ENCODE peak calls at places on chromosomes 7 and 10, in six cellular contexts. Z is non-pigmented ciliary epithelial cell; D is activated CD4-positive, alpha-beta T cell treated with anti-CD3 and anti-CD28 coated beads, Interleukin-2, amount 50 U/mL, for 24 hours; O is adrenal gland; J is SJSA1; G is nucleus accumbens. E is an unnamed sample.

GRCh38 chr7:138785587-138786437 is 12.0 kb upstream of the TMEM213 start:
- DNase-seq in Z (no peak), D (no peak), O (no peak), J (peak), G (no peak), E (no peak)

GRCh38 chr7:38107486-38107893 is 70.6 kb upstream of the STARD3NL start:
- DNase-seq in Z (peak), D (peak), O (peak), J (peak), G (peak), E (peak)

GRCh38 chr10:115355162-115355760 is 262.1 kb downstream of the ATRNL1 start:
- DNase-seq in Z (peak), D (no peak), O (peak), J (peak), G (no peak), E (no peak)

GRCh38 chr10:84543077-84543476 is 214.7 kb downstream of the CCSER2 start:
- DNase-seq in Z (no peak), D (no peak), O (no peak), J (no peak), G (no peak), E (no peak)

GRCh38 chr7:156082048-156082447 is 269.8 kb upstream of the SHH start:
- DNase-seq in Z (no peak), D (no peak), O (no peak), J (no peak), G (no peak), E (no peak)

GRCh38 chr7:7791523-7791922 is 73.1 kb upstream of the RPA3 start:
- DNase-seq in Z (no peak), D (no peak), O (no peak), J (no peak), G (no peak), E (no peak)

GRCh38 chr10:83994351-83994750 is 145.0 kb upstream of the GHITM start:
- DNase-seq in Z (no peak), D (no peak), O (no peak), J (no peak), G (no peak), E (no peak)

GRCh38 chr10:70508912-70509366 is 30.4 kb downstream of the PALD1 start:
- DNase-seq in Z (no peak), D (no peak), O (peak), J (no peak), G (peak), E (no peak)

GRCh38 chr7:102426268-102427031 is 6.9 kb upstream of the ORAI2 start:
- DNase-seq in Z (no peak), D (peak), O (no peak), J (no peak), G (no peak), E (peak)

GRCh38 chr10:103278424-103278823 is 1.5 kb downstream of the INA start:
- DNase-seq in Z (no peak), D (no peak), O (no peak), J (no peak), G (no peak), E (no peak)

GRCh38 chr10:92239600-92240288 is 51.1 kb downstream of the CPEB3 start:
- DNase-seq in Z (no peak), D (peak), O (peak), J (peak), G (peak), E (peak)

GRCh38 chr10:118737594-118738302 is 17.0 kb downstream of the CACUL1 start:
- DNase-seq in Z (no peak), D (no peak), O (no peak), J (no peak), G (no peak), E (no peak)

GRCh38 chr10:93006435-93007039 is 54.1 kb upstream of the CYP26C1 start:
- DNase-seq in Z (peak), D (no peak), O (peak), J (peak), G (no peak), E (no peak)

GRCh38 chr7:28102778-28103177 is 77.8 kb downstream of the JAZF1 start:
- DNase-seq in Z (no peak), D (no peak), O (peak), J (no peak), G (no peak), E (no peak)

GRCh38 chr10:99232357-99232999 is 3.2 kb downstream of the HPSE2 start:
- DNase-seq in Z (no peak), D (no peak), O (no peak), J (no peak), G (no peak), E (no peak)

GRCh38 chr7:106770191-106770590 is 94.9 kb upstream of the PIK3CG start:
- DNase-seq in Z (peak), D (no peak), O (no peak), J (peak), G (no peak), E (no peak)

GRCh38 chr10:73842349-73842748 is 31.0 kb upstream of the NDST2 start:
- DNase-seq in Z (no peak), D (no peak), O (no peak), J (no peak), G (no peak), E (no peak)

GRCh38 chr7:114720725-114721124 is 201.2 kb upstream of the MDFIC start:
- DNase-seq in Z (no peak), D (no peak), O (no peak), J (no peak), G (no peak), E (no peak)

GRCh38 chr10:116112232-116113231 is 160.5 kb downstream of the GFRA1 start:
- DNase-seq in Z (no peak), D (no peak), O (no peak), J (no peak), G (no peak), E (no peak)

GRCh38 chr7:77746824-77747165 is 50.5 kb downstream of the RSBN1L start:
- DNase-seq in Z (no peak), D (no peak), O (no peak), J (no peak), G (no peak), E (no peak)

GRCh38 chr10:22761569-22762220 is 47.3 kb upstream of the PIP4K2A start:
- DNase-seq in Z (no peak), D (no peak), O (no peak), J (no peak), G (peak), E (no peak)

GRCh38 chr7:35389636-35390035 is 135.7 kb upstream of the TBX20 start:
- DNase-seq in Z (no peak), D (no peak), O (no peak), J (no peak), G (no peak), E (no peak)

GRCh38 chr7:77222819-77223218 is 23.2 kb upstream of the FGL2 start:
- DNase-seq in Z (no peak), D (no peak), O (no peak), J (no peak), G (no peak), E (no peak)

GRCh38 chr7:46072722-46073121 is 151.7 kb upstream of the IGFBP3 start:
- DNase-seq in Z (no peak), D (no peak), O (no peak), J (peak), G (no peak), E (no peak)

GRCh38 chr7:154871928-154872750 is 130.8 kb downstream of the PAXIP1 start:
- DNase-seq in Z (no peak), D (no peak), O (no peak), J (no peak), G (no peak), E (no peak)

GRCh38 chr10:36759111-36759805 is 366.1 kb upstream of the ANKRD30A start:
- DNase-seq in Z (peak), D (no peak), O (no peak), J (peak), G (no peak), E (no peak)